ENCODE peak calls at places on chromosomes 2 and 18, in ten cellular contexts. W is fibroblast of lung; K is cardiac fibroblast; J is effector memory CD4-positive, alpha-beta T cell; L is psoas muscle; P is suprapubic skin; B is tibial nerve; T is GM23248; O is thoracic aorta; S is vagina. F is an unnamed sample.

GRCh38 chr2:240922982-240923537 is 16.9 kb downstream of the CROCC2 start:
- DNase-seq in W (peak; percentile 12), K (no peak), J (no peak), L (peak; percentile 12), P (peak; percentile 52), B (peak; percentile 4), T (no peak), O (no peak), S (no peak), F (peak; percentile 67)

GRCh38 chr18:40338284-40338683 is 1616.8 kb upstream of the PIK3C3 start:
- DNase-seq in W (no peak), K (no peak), J (no peak), L (no peak), P (no peak), B (no peak), T (no peak), O (no peak), S (no peak), F (no peak)

GRCh38 chr18:54173980-54174611 is 50.4 kb downstream of the MBD2 start:
- DNase-seq in W (no peak), K (no peak), J (no peak), L (no peak), P (no peak), B (no peak), T (no peak), O (no peak), S (no peak), F (no peak)

GRCh38 chr18:45588284-45588683 is 27.0 kb upstream of the SLC14A2 start:
- DNase-seq in W (peak; percentile 68), K (no peak), J (no peak), L (no peak), P (no peak), B (no peak), T (peak; percentile 58), O (no peak), S (no peak), F (no peak)

GRCh38 chr2:98726172-98726725 is 4.7 kb downstream of the MGAT4A start:
- DNase-seq in W (no peak), K (no peak), J (no peak), L (no peak), P (no peak), B (no peak), T (no peak), O (no peak), S (no peak), F (no peak)

GRCh38 chr2:197307236-197307932 is 3.2 kb downstream of the ANKRD44 start:
- DNase-seq in W (no peak), K (no peak), J (no peak), L (no peak), P (no peak), B (no peak), T (no peak), O (no peak), S (no peak), F (no peak)

GRCh38 chr18:58466636-58467205 is 162.2 kb downstream of the ALPK2 start:
- DNase-seq in W (no peak), K (no peak), J (no peak), L (no peak), P (no peak), B (no peak), T (no peak), O (no peak), S (no peak), F (no peak)

GRCh38 chr2:178275600-178275999 is 81.3 kb downstream of the OSBPL6 start:
- DNase-seq in W (no peak), K (no peak), J (no peak), L (no peak), P (no peak), B (no peak), T (no peak), O (no peak), S (no peak), F (no peak)

GRCh38 chr2:29281585-29281984 is 166.4 kb downstream of the CLIP4 start:
- DNase-seq in W (peak; percentile 83), K (peak; percentile 56), J (no peak), L (peak; percentile 19), P (no peak), B (peak; percentile 7), T (peak; percentile 60), O (no peak), S (no peak), F (no peak)

GRCh38 chr2:136332436-136333095 is 214.6 kb upstream of the CXCR4 start:
- DNase-seq in W (no peak), K (no peak), J (no peak), L (no peak), P (no peak), B (no peak), T (no peak), O (no peak), S (no peak), F (no peak)

GRCh38 chr2:99554238-99554637 is 64.4 kb upstream of the REV1 start:
- DNase-seq in W (no peak), K (no peak), J (no peak), L (no peak), P (no peak), B (no peak), T (no peak), O (no peak), S (no peak), F (peak; percentile 78)

GRCh38 chr18:57397440-57397839 is 37.7 kb upstream of the ONECUT2 start:
- DNase-seq in W (peak; percentile 66), K (peak; percentile 27), J (no peak), L (no peak), P (no peak), B (no peak), T (peak; percentile 60), O (no peak), S (no peak), F (no peak)

GRCh38 chr18:73514449-73514848 is 633.2 kb downstream of the FBXO15 start:
- DNase-seq in W (no peak), K (no peak), J (no peak), L (no peak), P (no peak), B (no peak), T (no peak), O (no peak), S (no peak), F (no peak)

GRCh38 chr2:225597911-225598310 is 198.4 kb downstream of the NYAP2 start:
- DNase-seq in W (peak; percentile 72), K (peak; percentile 18), J (no peak), L (no peak), P (no peak), B (no peak), T (peak; percentile 2), O (no peak), S (no peak), F (no peak)

DNA sequence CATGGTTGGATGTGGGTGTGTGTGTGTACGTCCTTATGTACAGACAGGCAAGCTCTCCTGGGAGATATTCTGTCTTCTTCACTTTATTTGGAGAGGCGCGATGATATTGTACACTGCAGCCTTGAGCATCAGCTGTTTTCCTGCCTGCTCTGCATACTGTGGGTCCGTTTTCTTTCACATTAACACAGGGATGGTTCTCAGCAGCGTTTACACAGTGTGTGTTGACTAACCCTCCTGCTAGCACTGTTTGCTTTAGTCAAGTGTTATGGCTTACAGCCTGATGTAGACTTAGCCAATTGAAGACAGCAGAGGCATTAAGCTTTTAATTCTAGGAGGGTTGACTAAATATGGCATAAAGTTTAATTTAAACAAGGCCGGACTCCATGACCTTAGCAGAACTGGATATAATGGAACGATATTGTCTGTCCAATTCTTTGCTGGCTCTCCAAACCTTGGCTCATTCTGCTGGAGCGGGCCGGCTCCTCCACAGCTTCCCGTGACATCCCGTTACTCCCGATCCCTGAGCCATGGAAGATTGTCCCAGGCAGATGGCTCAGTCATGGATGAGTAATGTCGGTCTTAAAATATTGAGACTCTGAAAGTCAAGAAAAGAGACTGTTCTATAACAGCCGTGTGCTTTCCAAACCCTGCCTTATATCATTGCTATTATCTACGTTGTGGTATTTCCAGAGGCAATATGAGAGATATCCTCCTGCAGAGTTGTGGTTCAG is 134.7 kb downstream of the TPGS2 start:
- DNase-seq in W (peak; percentile 53), K (no peak), J (no peak), L (no peak), P (no peak), B (no peak), T (peak; percentile 80), O (no peak), S (no peak), F (no peak)
- H3K4me3 ChIP-seq in W (no peak overlapping the region), K (no peak overlapping the region), J (no peak overlapping the region), L (no peak overlapping the region), P (peak overlapping the region; percentile 15), B (peak overlapping the region; percentile 26), T (peak overlapping the region; percentile 53), O (no peak overlapping the region), S (peak overlapping the region; percentile 38), F (no peak overlapping the region)

DNA sequence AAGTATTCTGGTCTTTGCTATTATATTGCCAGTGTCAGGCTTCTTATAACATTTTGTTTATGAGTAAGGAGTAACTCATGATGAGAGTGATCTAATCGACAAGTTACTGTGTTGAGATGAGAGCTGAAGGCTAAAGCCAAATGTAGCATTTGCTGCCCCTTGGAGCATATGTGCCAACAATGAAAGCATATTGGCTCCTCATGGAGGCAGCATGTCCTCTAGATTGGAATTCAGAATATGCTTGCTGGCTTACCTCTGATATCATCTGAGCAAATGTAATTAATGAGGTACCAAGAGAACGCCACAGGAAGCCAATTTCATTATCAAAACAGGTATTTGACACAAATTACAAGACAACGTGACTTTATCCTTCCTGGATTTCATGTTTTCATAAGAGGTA is 781.1 kb upstream of the FSHR start:
- DNase-seq in W (no peak), K (no peak), J (no peak), L (no peak), P (no peak), B (no peak), T (no peak), O (no peak), S (no peak), F (no peak)
- H3K4me3 ChIP-seq in W (no peak overlapping the region), K (no peak overlapping the region), J (no peak overlapping the region), L (no peak overlapping the region), P (no peak overlapping the region), B (no peak overlapping the region), T (no peak overlapping the region), O (no peak overlapping the region), S (no peak overlapping the region), F (no peak overlapping the region)

GRCh38 chr2:222305510-222306392 is 7.0 kb upstream of the PAX3 start:
- DNase-seq in W (peak; percentile 33), K (no peak), J (no peak), L (no peak), P (peak; percentile 60), B (no peak), T (peak; percentile 37), O (no peak), S (no peak), F (peak; percentile 81)
- H3K4me3 ChIP-seq in W (peak overlapping the region; percentile 46), K (peak overlapping the region; percentile 54), J (peak overlapping the region; percentile 45), L (peak overlapping the region; percentile 81), P (peak overlapping the region; percentile 54), B (peak overlapping the region; percentile 44), T (peak overlapping the region; percentile 72), O (peak overlapping the region; percentile 72), S (peak overlapping the region; percentile 50), F (peak overlapping the region; percentile 10)

GRCh38 chr2:636649-637405 is 40.4 kb downstream of the TMEM18 start:
- DNase-seq in W (peak; percentile 37), K (peak; percentile 75), J (peak; percentile 38), L (peak; percentile 76), P (peak; percentile 88), B (peak; percentile 80), T (peak; percentile 75), O (no peak), S (peak; percentile 92), F (peak; percentile 89)
- H3K4me3 ChIP-seq in W (no peak overlapping the region), K (no peak overlapping the region), J (peak overlapping the region; percentile 58), L (peak overlapping the region; percentile 58), P (peak overlapping the region; percentile 27), B (peak overlapping the region; percentile 26), T (peak overlapping the region; percentile 34), O (peak overlapping the region; percentile 76), S (peak overlapping the region; percentile 14), F (no peak overlapping the region)

F was measured in H7.